ENCODE peak calls at places on chromosomes 3 and 15, in eight cellular contexts. A, Y, T, R, O, I, S and K are unnamed samples.

GRCh38 chr15:28272587-28272986 is 49.4 kb downstream of the HERC2 start:
- DNase-seq in A (no peak), Y (no peak), T (no peak), R (no peak), O (no peak), I (no peak), S (no peak), K (no peak)

GRCh38 chr3:65974505-65974904 is 64.2 kb downstream of the MAGI1 start:
- DNase-seq in A (no peak), Y (no peak), T (no peak), R (no peak), O (no peak), I (no peak), S (no peak), K (peak)

GRCh38 chr15:89462198-89462912 is 34.0 kb downstream of the RHCG start:
- DNase-seq in A (peak), Y (peak), T (no peak), R (no peak), O (no peak), I (no peak), S (peak), K (no peak)

GRCh38 chr3:126663257-126663656 is 8.3 kb upstream of the TXNRD3 start:
- DNase-seq in A (no peak), Y (no peak), T (no peak), R (no peak), O (no peak), I (no peak), S (no peak), K (no peak)

GRCh38 chr3:178140491-178140890 is 395.7 kb upstream of the KCNMB2 start:
- DNase-seq in A (no peak), Y (peak), T (no peak), R (peak), O (no peak), I (peak), S (peak), K (no peak)

GRCh38 chr15:65948352-65948751 is 79.1 kb downstream of the RAB11A start:
- DNase-seq in A (peak), Y (no peak), T (no peak), R (no peak), O (no peak), I (no peak), S (no peak), K (no peak)

GRCh38 chr15:88881781-88882180 is 13.6 kb downstream of the HAPLN3 start:
- DNase-seq in A (no peak), Y (no peak), T (no peak), R (no peak), O (no peak), I (no peak), S (peak), K (no peak)

GRCh38 chr3:141434255-141434654 is 52.6 kb upstream of the RASA2 start:
- DNase-seq in A (no peak), Y (no peak), T (no peak), R (no peak), O (no peak), I (no peak), S (no peak), K (no peak)

GRCh38 chr15:85463273-85463937 is 83.0 kb downstream of the AKAP13 start:
- DNase-seq in A (no peak), Y (no peak), T (no peak), R (no peak), O (no peak), I (no peak), S (no peak), K (no peak)

GRCh38 chr3:4812509-4812908 is 166.7 kb upstream of the BHLHE40 start:
- DNase-seq in A (no peak), Y (no peak), T (no peak), R (no peak), O (no peak), I (no peak), S (no peak), K (no peak)
- H2AFZ ChIP-seq in A (no peak), Y (no peak), T (no peak), R (no peak), O (no peak), I (no peak), S (no peak), K (no peak)

DNA sequence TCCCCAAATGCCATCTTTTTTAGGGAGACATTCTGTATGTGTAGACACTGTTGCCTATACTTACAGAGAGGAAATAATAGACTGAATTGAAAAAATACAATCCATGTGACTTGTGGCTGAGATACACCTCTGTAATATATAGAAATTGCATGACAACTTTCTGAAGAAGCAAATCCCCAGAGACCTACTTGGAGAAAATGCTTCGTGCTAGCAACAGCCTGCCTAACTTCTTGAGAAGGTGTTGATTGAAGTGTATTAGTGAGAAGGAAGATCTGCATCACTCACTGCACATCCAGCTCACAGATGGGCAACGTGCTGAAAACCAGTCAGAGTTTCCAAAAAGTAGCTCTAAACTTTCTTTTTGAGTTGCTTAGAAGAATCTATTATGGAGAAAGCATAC is 404.1 kb downstream of the EPHB1 start:
- DNase-seq in A (no peak), Y (no peak), T (no peak), R (no peak), O (no peak), I (no peak), S (no peak), K (no peak)
- H2AFZ ChIP-seq in A (no peak), Y (no peak), T (no peak), R (no peak), O (no peak), I (no peak), S (no peak), K (no peak)

GRCh38 chr3:79769234-79769633 is 1.4 kb upstream of the ROBO1 start:
- DNase-seq in A (no peak), Y (no peak), T (no peak), R (no peak), O (no peak), I (no peak), S (no peak), K (no peak)

GRCh38 chr3:79765854-79766253 is 1.9 kb downstream of the ROBO1 start:
- DNase-seq in A (no peak), Y (no peak), T (peak), R (no peak), O (no peak), I (no peak), S (no peak), K (no peak)

GRCh38 chr3:79766474-79767193 is 1.2 kb downstream of the ROBO1 start:
- DNase-seq in A (no peak), Y (peak), T (peak), R (peak), O (peak), I (no peak), S (no peak), K (no peak)

GRCh38 chr3:79767953-79768282 is at the start of gene ROBO1:
- DNase-seq in A (no peak), Y (peak), T (peak), R (no peak), O (peak), I (no peak), S (no peak), K (no peak)

GRCh38 chr3:79767194-79767952 is 425 bp downstream of the ROBO1 start:
- DNase-seq in A (no peak), Y (peak), T (peak), R (peak), O (no peak), I (no peak), S (no peak), K (no peak)
- H2AFZ ChIP-seq in A (no peak), Y (no peak), T (no peak), R (peak), O (peak), I (no peak), S (peak), K (no peak)

DNA sequence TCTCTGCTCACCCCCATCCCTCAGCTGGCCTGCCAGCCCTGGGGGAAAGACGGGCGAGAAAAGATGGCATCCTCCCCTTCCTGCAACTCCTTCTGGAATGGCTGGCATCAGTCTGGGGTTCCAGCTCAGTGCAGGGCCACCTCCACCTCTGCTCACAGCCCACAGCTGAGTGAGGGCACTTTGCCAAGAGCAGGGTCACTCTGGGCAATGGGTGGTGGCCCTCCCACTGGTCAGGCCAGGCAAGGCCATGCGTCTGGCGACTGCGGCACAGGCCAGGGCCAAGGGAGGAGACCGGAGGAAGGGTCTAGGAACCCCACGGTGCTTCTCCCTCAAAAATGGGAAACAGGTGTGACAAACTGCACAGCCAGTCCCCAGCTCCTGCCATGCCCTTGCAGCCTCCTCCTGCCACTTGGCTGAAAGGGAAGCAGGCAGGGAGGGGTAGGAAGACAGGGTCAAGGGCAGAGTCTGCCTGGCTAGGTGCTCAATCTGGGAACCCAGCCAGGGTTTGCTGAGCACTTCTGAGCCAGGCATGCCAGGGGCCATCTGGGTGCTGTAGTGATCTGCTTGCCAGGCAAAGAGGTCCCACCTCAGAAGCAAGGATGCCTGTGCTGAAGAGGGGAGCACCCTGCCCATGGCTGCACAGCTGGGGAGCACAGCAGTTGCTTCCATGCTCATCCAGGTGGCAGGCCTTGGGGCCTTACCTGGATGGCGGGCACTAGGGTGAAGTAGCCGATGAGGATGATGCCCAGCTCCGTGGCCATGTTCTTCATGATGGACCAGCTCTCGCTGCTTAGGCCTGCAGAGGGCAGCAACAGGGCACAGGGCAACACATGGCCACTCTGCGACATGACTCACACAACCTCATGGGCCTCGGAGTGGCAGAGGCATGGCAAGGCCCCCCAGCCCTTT is 41.2 kb downstream of the PTPN23 start:
- DNase-seq in A (no peak), Y (peak), T (no peak), R (no peak), O (no peak), I (no peak), S (peak), K (no peak)
- H2AFZ ChIP-seq in A (no peak), Y (no peak), T (no peak), R (peak), O (no peak), I (no peak), S (peak), K (no peak)

GRCh38 chr3:159619341-159619885 is 369.2 kb upstream of the IL12A start:
- DNase-seq in A (no peak), Y (peak), T (no peak), R (no peak), O (peak), I (peak), S (peak), K (no peak)
- H2AFZ ChIP-seq in A (no peak), Y (peak), T (no peak), R (no peak), O (no peak), I (no peak), S (no peak), K (no peak)

GRCh38 chr3:12716605-12717121 is 42.4 kb downstream of the TMEM40 start:
- DNase-seq in A (no peak), Y (peak), T (no peak), R (peak), O (no peak), I (no peak), S (no peak), K (no peak)
- H2AFZ ChIP-seq in A (no peak), Y (no peak), T (peak), R (no peak), O (no peak), I (no peak), S (no peak), K (no peak)